ENCODE peak calls at places on chromosomes 2 and 18, in eight cellular contexts. U is fibroblast of pulmonary artery; O is CD4-positive, alpha-beta T cell; H is A549; F is OCI-LY7; I is HFFc6; M is fibroblast of mammary gland; D is epithelial cell of esophagus. Z is an unnamed sample.

GRCh38 chr2:108330971-108331370 is 42.3 kb downstream of the SULT1C2 start:
- DNase-seq in U (peak; percentile 23), O (no peak), H (no peak), F (no peak), I (no peak), M (peak; percentile 75), D (no peak), Z (no peak)

GRCh38 chr2:236342951-236343350 is 78.7 kb upstream of the ASB18 start:
- DNase-seq in U (no peak), O (no peak), H (no peak), F (no peak), I (no peak), M (no peak), D (no peak), Z (no peak)

GRCh38 chr2:159064446-159065301 is 96.2 kb downstream of the TANC1 start:
- DNase-seq in U (peak; percentile 60), O (no peak), H (no peak), F (no peak), I (peak; percentile 41), M (peak; percentile 38), D (peak; percentile 47), Z (no peak)

GRCh38 chr2:187640926-187641510 is 86.8 kb upstream of the TFPI start:
- DNase-seq in U (no peak), O (no peak), H (no peak), F (no peak), I (no peak), M (peak; percentile 1), D (no peak), Z (no peak)

GRCh38 chr2:240450532-240451107 is 15.2 kb downstream of the GPC1 start:
- DNase-seq in U (no peak), O (no peak), H (no peak), F (no peak), I (no peak), M (no peak), D (no peak), Z (no peak)

GRCh38 chr2:129299756-129300155 is 679.7 kb upstream of the RAB6C start:
- DNase-seq in U (no peak), O (no peak), H (no peak), F (no peak), I (no peak), M (no peak), D (no peak), Z (no peak)

GRCh38 chr18:25457636-25458035 is 105.7 kb upstream of the ZNF521 start:
- DNase-seq in U (no peak), O (no peak), H (no peak), F (no peak), I (no peak), M (peak; percentile 44), D (peak; percentile 39), Z (no peak)

GRCh38 chr2:32773409-32773808 is 145.6 kb downstream of the TTC27 start:
- DNase-seq in U (no peak), O (no peak), H (no peak), F (no peak), I (no peak), M (no peak), D (no peak), Z (no peak)

GRCh38 chr2:238467062-238467461 is 40.3 kb downstream of the ASB1 start:
- DNase-seq in U (no peak), O (no peak), H (no peak), F (no peak), I (no peak), M (no peak), D (no peak), Z (no peak)

GRCh38 chr2:8145385-8145784 is 536.5 kb upstream of the ID2 start:
- DNase-seq in U (no peak), O (no peak), H (no peak), F (peak; percentile 35), I (no peak), M (no peak), D (no peak), Z (no peak)

GRCh38 chr2:175837046-175837445 is 165.0 kb downstream of the LNPK start:
- DNase-seq in U (peak; percentile 68), O (no peak), H (no peak), F (no peak), I (peak; percentile 91), M (peak; percentile 95), D (peak; percentile 55), Z (no peak)

GRCh38 chr18:76875390-76876330 is 53.3 kb downstream of the ZNF236 start:
- DNase-seq in U (peak; percentile 55), O (peak; percentile 16), H (peak; percentile 8), F (peak; percentile 34), I (no peak), M (peak; percentile 54), D (peak; percentile 64), Z (peak; percentile 67)

GRCh38 chr2:241846406-241846805 is 12.3 kb downstream of the PDCD1 start:
- DNase-seq in U (no peak), O (no peak), H (no peak), F (no peak), I (no peak), M (no peak), D (no peak), Z (no peak)

GRCh38 chr2:73156539-73157124 is 43.9 kb upstream of the RAB11FIP5 start:
- DNase-seq in U (peak; percentile 74), O (no peak), H (peak; percentile 58), F (no peak), I (peak; percentile 58), M (peak; percentile 61), D (peak; percentile 65), Z (peak; percentile 68)

GRCh38 chr2:111626037-111626861 is 257.7 kb downstream of the ANAPC1 start:
- DNase-seq in U (no peak), O (no peak), H (no peak), F (no peak), I (no peak), M (no peak), D (peak; percentile 68), Z (peak; percentile 45)

GRCh38 chr2:221649045-221649444 is 76.9 kb upstream of the EPHA4 start:
- DNase-seq in U (peak; percentile 18), O (no peak), H (no peak), F (no peak), I (no peak), M (peak; percentile 12), D (no peak), Z (no peak)

GRCh38 chr2:42721898-42722297 is 42.0 kb downstream of the OXER1 start:
- DNase-seq in U (no peak), O (no peak), H (no peak), F (no peak), I (no peak), M (no peak), D (no peak), Z (no peak)

GRCh38 chr2:96153991-96154431 is 8.8 kb upstream of the DUSP2 start:
- DNase-seq in U (no peak), O (no peak), H (no peak), F (no peak), I (no peak), M (no peak), D (no peak), Z (no peak)

GRCh38 chr2:150219861-150220260 is 267.6 kb downstream of the RND3 start:
- DNase-seq in U (no peak), O (no peak), H (no peak), F (no peak), I (no peak), M (no peak), D (no peak), Z (no peak)
- TF ChIP-seq CTCF in U (no peak), O (no peak), H (no peak), F (no peak), I (no peak), M (no peak), D (no peak), Z (no peak)

DNA sequence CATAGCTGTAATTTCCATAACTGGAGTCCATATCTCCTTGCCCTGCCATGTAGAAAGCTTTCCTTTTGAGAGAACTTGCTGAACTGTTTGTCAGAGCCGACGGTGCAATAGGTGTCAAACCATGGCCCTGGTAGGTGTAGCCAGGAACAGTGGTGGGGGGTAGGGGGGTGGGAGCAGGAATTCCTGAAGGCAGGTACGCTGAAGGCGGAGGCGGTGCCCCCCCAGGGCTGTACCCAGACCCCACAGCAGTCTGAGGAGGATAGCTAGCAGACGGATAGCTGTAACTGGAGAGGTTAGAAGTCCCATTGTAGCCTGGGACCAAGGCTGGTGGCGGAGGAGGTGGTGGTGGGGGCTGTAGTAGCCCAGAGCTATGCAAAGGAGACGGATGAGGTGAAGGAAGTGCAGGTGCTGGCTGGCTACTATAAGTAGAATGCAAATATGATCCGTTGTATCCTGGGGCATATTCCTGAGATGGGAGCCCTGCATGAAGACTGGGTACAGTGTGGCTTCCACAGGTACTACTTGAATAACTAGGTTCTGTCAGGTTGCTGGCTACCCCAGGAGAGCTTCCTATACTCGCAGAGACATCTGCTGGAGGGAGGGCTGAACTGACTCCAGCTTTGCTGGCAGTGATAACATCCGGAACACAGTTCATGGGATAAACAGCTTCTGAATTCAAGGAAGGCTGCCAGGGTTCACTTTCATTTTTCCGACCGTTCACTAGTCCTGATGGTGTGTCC is 124.8 kb downstream of the FIGN start:
- DNase-seq in U (no peak), O (no peak), H (peak; percentile 5), F (peak; percentile 7), I (no peak), M (peak; percentile 5), D (no peak), Z (no peak)
- TF ChIP-seq CTCF in U (no peak), O (no peak), H (no peak), F (no peak), I (no peak), M (peak; percentile 8), D (peak; percentile 42), Z (no peak)

GRCh38 chr2:54262015-54262765 is 6.2 kb upstream of the TSPYL6 start:
- DNase-seq in U (peak; percentile 13), O (no peak), H (no peak), F (no peak), I (no peak), M (no peak), D (no peak), Z (no peak)
- TF ChIP-seq CTCF in U (no peak), O (no peak), H (no peak), F (no peak), I (no peak), M (no peak), D (no peak), Z (no peak)

DNA sequence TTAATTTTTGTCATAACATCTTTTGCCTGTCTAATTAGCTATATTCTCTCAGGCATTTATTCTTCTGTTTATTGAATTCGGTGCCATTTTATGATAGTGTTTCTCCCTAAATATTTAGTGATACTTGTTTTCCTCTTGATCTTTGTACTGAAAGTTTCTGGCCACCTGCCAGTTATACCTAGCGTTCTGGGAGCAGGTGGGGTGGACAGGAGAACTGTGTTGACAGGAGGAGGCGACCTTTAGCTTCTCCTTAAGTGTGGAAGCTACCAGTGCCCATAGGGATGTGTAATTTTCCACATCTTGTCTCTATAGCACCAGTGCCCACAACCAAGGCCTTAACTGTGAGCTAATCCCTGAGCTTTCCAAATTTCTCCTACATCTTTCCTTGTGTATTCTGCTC is 43.2 kb upstream of the ACSL3 start:
- DNase-seq in U (no peak), O (no peak), H (no peak), F (no peak), I (no peak), M (no peak), D (no peak), Z (no peak)
- TF ChIP-seq CTCF in U (no peak), O (no peak), H (no peak), F (no peak), I (no peak), M (no peak), D (no peak), Z (no peak)

Z was measured in activated CD8-positive, alpha-beta T cell treated with anti-CD3 and anti-CD28 coated beads for 36 hours.